ENCODE peak calls at places on chromosomes 13 and 19, in seven cellular contexts. I is adrenal gland, N is left ventricle myocardium inferior, P is ascending aorta, V is cardiac muscle cell, D is Panc1, B is GM23338. E is an unnamed sample. For H3K27me3, the result is how much of the 10 kb centered on the place peaks cover.

GRCh38 chr13:72998012-72998411 is 60.8 kb upstream of the KLF5 start:
- DNase-seq in I (no peak), N (no peak), P (no peak), V (no peak), D (no peak), B (no peak), E (no peak)

GRCh38 chr13:71355010-71355409 is 512.0 kb downstream of the DACH1 start:
- DNase-seq in I (no peak), N (no peak), P (no peak), V (no peak), D (no peak), B (no peak), E (no peak)

GRCh38 chr13:27293873-27294515 is 23.4 kb downstream of the RASL11A start:
- DNase-seq in I (no peak), N (no peak), P (no peak), V (no peak), D (no peak), B (no peak), E (no peak)

GRCh38 chr19:40659566-40659965 is 30.9 kb downstream of the NUMBL start:
- DNase-seq in I (no peak), N (no peak), P (no peak), V (no peak), D (no peak), B (no peak), E (no peak)

GRCh38 chr13:25874064-25874737 is 177.6 kb downstream of the SHISA2 start:
- DNase-seq in I (no peak), N (no peak), P (no peak), V (no peak), D (no peak), B (no peak), E (no peak)

GRCh38 chr19:18408053-18408476 is 10.6 kb upstream of the LRRC25 start:
- DNase-seq in I (no peak), N (no peak), P (no peak), V (no peak), D (no peak), B (peak), E (no peak)

GRCh38 chr13:109783815-109784589 is 2.4 kb downstream of the IRS2 start:
- DNase-seq in I (no peak), N (no peak), P (no peak), V (no peak), D (no peak), B (peak), E (no peak)

GRCh38 chr13:109737606-109738005 is 48.8 kb downstream of the IRS2 start:
- DNase-seq in I (peak), N (no peak), P (no peak), V (peak), D (no peak), B (no peak), E (no peak)

GRCh38 chr13:100636441-100636840 is 38.2 kb downstream of the TMTC4 start:
- DNase-seq in I (no peak), N (no peak), P (no peak), V (no peak), D (no peak), B (no peak), E (no peak)

GRCh38 chr13:23822252-23822824 is 66.9 kb downstream of the MIPEP start:
- DNase-seq in I (no peak), N (no peak), P (no peak), V (no peak), D (no peak), B (no peak), E (no peak)

GRCh38 chr19:58543826-58544590 is at the start of gene TRIM28:
- DNase-seq in I (peak), N (peak), P (peak), V (peak), D (peak), B (peak), E (peak)

GRCh38 chr19:29422047-29422446 is 103.7 kb upstream of the VSTM2B start:
- DNase-seq in I (no peak), N (no peak), P (no peak), V (no peak), D (no peak), B (no peak), E (no peak)

GRCh38 chr19:4115050-4115817 is 8.7 kb downstream of the MAP2K2 start:
- DNase-seq in I (peak), N (peak), P (no peak), V (no peak), D (no peak), B (no peak), E (no peak)

GRCh38 chr19:29872224-29872731 is 60.5 kb downstream of the CCNE1 start:
- DNase-seq in I (no peak), N (no peak), P (no peak), V (peak), D (no peak), B (peak), E (no peak)

GRCh38 chr13:103859952-103860351 is 793.7 kb upstream of the SLC10A2 start:
- DNase-seq in I (no peak), N (no peak), P (no peak), V (no peak), D (no peak), B (no peak), E (no peak)

GRCh38 chr13:78420814-78421213 is 182.5 kb downstream of the POU4F1 start:
- DNase-seq in I (no peak), N (peak), P (no peak), V (no peak), D (no peak), B (no peak), E (no peak)

GRCh38 chr13:113455384-113455783 is 2.1 kb upstream of the ADPRHL1 start:
- DNase-seq in I (no peak), N (no peak), P (no peak), V (no peak), D (no peak), B (no peak), E (no peak)

GRCh38 chr13:110289174-110289573 is 17.8 kb downstream of the COL4A1 start:
- DNase-seq in I (no peak), N (no peak), P (no peak), V (no peak), D (no peak), B (no peak), E (no peak)

GRCh38 chr13:31209172-31209818 is 9.5 kb downstream of the B3GLCT start:
- DNase-seq in I (peak), N (peak), P (no peak), V (peak), D (no peak), B (peak), E (no peak)

GRCh38 chr19:3463959-3464796 is 16.1 kb downstream of the SMIM24 start:
- DNase-seq in I (no peak), N (no peak), P (no peak), V (no peak), D (no peak), B (peak), E (no peak)

GRCh38 chr13:29901714-29902631 is 51.6 kb upstream of the UBL3 start:
- DNase-seq in I (peak), N (peak), P (no peak), V (peak), D (no peak), B (no peak), E (peak)

GRCh38 chr19:52277471-52277870 is 8.1 kb downstream of the ZNF766 start:
- DNase-seq in I (no peak), N (no peak), P (no peak), V (no peak), D (no peak), B (no peak), E (no peak)

GRCh38 chr19:18263324-18264215 is 10.7 kb downstream of the IQCN start:
- DNase-seq in I (no peak), N (no peak), P (no peak), V (no peak), D (no peak), B (no peak), E (no peak)

GRCh38 chr19:18063463-18063862 is 23.3 kb downstream of the IL12RB1 start:
- DNase-seq in I (no peak), N (no peak), P (no peak), V (no peak), D (no peak), B (peak), E (no peak)

GRCh38 chr13:30569901-30570576 is 47.7 kb upstream of the USPL1 start:
- DNase-seq in I (peak), N (no peak), P (no peak), V (peak), D (no peak), B (peak), E (peak)

GRCh38 chr13:48653074-48654054 is at the start of gene CYSLTR2:
- DNase-seq in I (no peak), N (no peak), P (no peak), V (peak), D (no peak), B (peak), E (no peak)

GRCh38 chr19:3801412-3802096 is 15.4 kb upstream of the MATK start:
- DNase-seq in I (no peak), N (peak), P (no peak), V (peak), D (no peak), B (peak), E (no peak)

GRCh38 chr13:23651439-23651838 is 81.2 kb downstream of the TNFRSF19 start:
- DNase-seq in I (no peak), N (no peak), P (no peak), V (no peak), D (no peak), B (no peak), E (no peak)

GRCh38 chr13:28538932-28539331 is 44.0 kb upstream of the FLT1 start:
- DNase-seq in I (no peak), N (no peak), P (no peak), V (no peak), D (no peak), B (no peak), E (no peak)

DNA sequence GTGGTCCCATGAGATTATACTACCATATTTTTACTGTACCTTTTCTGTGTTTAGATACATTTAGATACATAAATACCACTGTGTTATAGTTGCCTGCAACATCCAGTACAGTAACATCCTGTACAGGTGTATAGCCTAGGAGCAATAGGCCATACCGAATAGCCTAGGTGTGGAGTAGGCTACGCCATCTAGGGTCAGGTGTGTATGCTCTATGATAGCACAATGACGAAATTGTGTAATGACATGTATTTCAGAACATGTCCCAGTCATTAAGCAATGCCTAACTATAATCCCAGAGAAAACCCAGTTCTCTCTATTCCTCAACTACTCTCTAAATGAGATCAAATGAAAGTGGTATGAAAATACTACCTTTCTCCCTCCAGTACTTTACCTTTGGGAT is 3.9 kb downstream of the SLC25A15 start:
- DNase-seq in I (no peak), N (no peak), P (no peak), V (no peak), D (no peak), B (no peak), E (no peak)
- TF ChIP-seq CTCF in I (no peak), N (no peak), P (no peak), V (no peak), D (no peak), B (no peak), E (no peak)

GRCh38 chr19:17025361-17025760 is 1.2 kb downstream of the CPAMD8 start:
- DNase-seq in I (no peak), N (no peak), P (no peak), V (no peak), D (no peak), B (no peak), E (no peak)

GRCh38 chr19:17026041-17026658 is 460 bp downstream of the CPAMD8 start:
- DNase-seq in I (no peak), N (no peak), P (no peak), V (peak), D (no peak), B (peak), E (no peak)

GRCh38 chr19:17026706-17027427 is at the start of gene CPAMD8:
- DNase-seq in I (no peak), N (peak), P (no peak), V (no peak), D (no peak), B (peak), E (no peak)

GRCh38 chr19:17023805-17024204 is 2.8 kb downstream of the CPAMD8 start:
- DNase-seq in I (no peak), N (no peak), P (no peak), V (no peak), D (no peak), B (no peak), E (no peak)

GRCh38 chr19:17027428-17027816 is 812 bp upstream of the CPAMD8 start:
- DNase-seq in I (no peak), N (no peak), P (no peak), V (no peak), D (no peak), B (peak), E (no peak)
- H3K27me3 ChIP-seq in I (under half), N (half or more), P (under half), V (under half), D (under half), B (under half), E (under half)

GRCh38 chr13:39809466-39809865 is 154.0 kb downstream of the COG6 start:
- DNase-seq in I (no peak), N (no peak), P (no peak), V (no peak), D (no peak), B (no peak), E (no peak)

GRCh38 chr13:39811696-39812095 is 156.2 kb downstream of the COG6 start:
- DNase-seq in I (no peak), N (no peak), P (no peak), V (no peak), D (no peak), B (peak), E (no peak)

GRCh38 chr13:39815345-39816111 is 160.1 kb downstream of the COG6 start:
- DNase-seq in I (no peak), N (no peak), P (no peak), V (peak), D (no peak), B (no peak), E (no peak)

GRCh38 chr13:39810091-39810877 is 154.8 kb downstream of the COG6 start:
- DNase-seq in I (no peak), N (no peak), P (no peak), V (peak), D (no peak), B (no peak), E (no peak)

DNA sequence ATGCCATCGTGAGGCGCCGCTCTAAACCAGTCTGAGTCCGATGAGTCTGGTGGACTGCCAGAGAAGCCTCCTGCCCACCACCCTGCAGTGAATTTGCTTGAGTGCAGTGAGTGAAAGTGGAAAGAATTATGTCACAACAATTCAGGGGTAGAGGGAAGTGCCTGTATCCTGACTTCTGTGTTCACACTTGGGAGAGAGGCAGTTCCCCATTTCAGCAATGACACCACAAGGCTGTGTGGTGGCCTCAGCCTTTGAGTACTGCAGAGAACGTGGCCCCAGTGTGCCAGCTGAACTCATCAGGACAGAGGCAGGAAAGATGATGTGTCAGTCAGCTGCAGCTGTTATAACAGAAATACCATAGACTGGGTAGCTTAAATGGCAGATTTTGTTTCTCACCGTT is 155.6 kb downstream of the COG6 start:
- DNase-seq in I (peak), N (no peak), P (no peak), V (no peak), D (no peak), B (no peak), E (no peak)
- TF ChIP-seq CTCF in I (no peak), N (no peak), P (no peak), V (no peak), D (no peak), B (no peak), E (no peak)

GRCh38 chr19:44909775-44910174 is 4.2 kb downstream of the APOE start:
- DNase-seq in I (peak), N (no peak), P (no peak), V (no peak), D (no peak), B (no peak), E (no peak)
- H3K27me3 ChIP-seq in I (under half), N (half or more), P (under half), V (under half), D (under half), B (under half), E (under half)

DNA sequence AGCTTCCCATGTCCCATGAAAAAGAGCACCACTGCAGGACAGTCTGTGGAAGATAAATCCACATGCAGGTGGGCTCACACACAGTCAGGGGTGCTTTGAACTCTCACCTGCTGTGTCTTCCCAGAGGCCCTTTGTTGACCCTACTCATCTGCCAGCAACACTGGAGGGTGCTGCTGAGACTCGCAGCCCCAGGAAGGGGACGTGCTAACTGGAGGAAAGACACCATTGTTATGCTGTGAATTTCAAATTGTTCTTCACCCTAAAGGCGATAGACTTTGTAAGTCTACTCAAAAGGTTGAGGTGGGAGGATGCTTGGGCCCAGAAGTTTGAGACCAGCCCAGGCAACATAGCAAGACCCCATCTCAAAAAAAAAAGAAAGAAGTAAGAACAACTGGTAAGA is 107.3 kb upstream of the SERP2 start:
- DNase-seq in I (no peak), N (no peak), P (no peak), V (no peak), D (no peak), B (peak), E (no peak)
- TF ChIP-seq CTCF in I (no peak), N (no peak), P (no peak), V (no peak), D (no peak), B (peak), E (no peak)

GRCh38 chr19:2217591-2217990 is 18.5 kb downstream of the PLEKHJ1 start:
- DNase-seq in I (no peak), N (no peak), P (no peak), V (no peak), D (no peak), B (no peak), E (no peak)
- H3K27me3 ChIP-seq in I (under half), N (under half), P (under half), V (under half), D (under half), B (under half), E (under half)

GRCh38 chr13:46866150-46866549 is 30.7 kb downstream of the HTR2A start:
- DNase-seq in I (peak), N (no peak), P (no peak), V (peak), D (no peak), B (peak), E (peak)

GRCh38 chr13:46871557-46871956 is 25.3 kb downstream of the HTR2A start:
- DNase-seq in I (no peak), N (no peak), P (no peak), V (peak), D (no peak), B (no peak), E (no peak)
- TF ChIP-seq CTCF in I (no peak), N (no peak), P (no peak), V (no peak), D (no peak), B (no peak), E (no peak)

DNA sequence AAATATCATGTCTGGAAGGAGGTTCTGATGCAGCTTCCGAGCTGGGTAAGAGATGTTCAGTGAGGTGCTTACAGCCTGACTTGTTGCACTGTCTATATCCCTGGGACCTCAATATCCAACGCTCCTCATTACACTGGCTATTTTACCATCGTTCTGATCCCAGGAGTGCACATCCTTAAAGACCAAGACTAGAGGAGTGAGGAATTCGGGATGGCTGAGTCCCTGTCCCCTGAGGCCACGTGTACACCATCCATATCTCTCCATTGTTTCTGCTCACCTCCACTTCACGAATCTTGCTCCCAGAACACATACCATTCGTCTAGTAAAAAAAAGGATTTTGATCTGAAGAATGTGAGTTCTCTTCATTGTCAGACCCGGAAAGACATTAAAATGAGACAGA is at the start of gene OR7G2:
- DNase-seq in I (no peak), N (no peak), P (no peak), V (no peak), D (no peak), B (no peak), E (no peak)
- H3K27me3 ChIP-seq in I (under half), N (half or more), P (under half), V (under half), D (under half), B (under half), E (under half)

GRCh38 chr19:389935-390289 is 19.0 kb downstream of the C2CD4C start:
- DNase-seq in I (no peak), N (no peak), P (no peak), V (no peak), D (no peak), B (no peak), E (no peak)
- TF ChIP-seq CTCF in I (no peak), N (no peak), P (no peak), V (no peak), D (no peak), B (no peak), E (no peak)

DNA sequence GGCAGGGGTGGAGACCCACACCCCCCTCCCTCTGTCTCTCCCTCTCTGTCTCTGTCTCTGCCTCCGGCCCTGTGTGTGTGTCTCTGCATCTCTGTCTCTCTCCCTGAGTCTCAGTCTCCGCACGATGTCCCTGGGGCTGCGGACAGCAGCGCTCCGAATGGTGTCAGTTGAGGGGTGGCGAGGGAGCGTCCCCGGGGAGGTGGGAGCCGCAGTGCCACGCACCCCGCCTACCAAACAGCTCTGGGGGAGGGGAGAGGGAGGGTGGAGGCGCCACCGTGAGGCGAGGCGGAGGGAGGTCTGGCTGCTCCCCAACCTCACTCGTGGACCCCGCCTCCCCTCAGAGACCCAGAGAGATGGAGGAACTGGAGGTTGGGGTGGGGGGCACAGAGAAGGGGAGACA is 7.4 kb downstream of the ERFL start:
- DNase-seq in I (no peak), N (no peak), P (no peak), V (no peak), D (no peak), B (no peak), E (no peak)
- H3K27me3 ChIP-seq in I (half or more), N (half or more), P (under half), V (half or more), D (under half), B (half or more), E (under half)